ENCODE peak calls at places on chromosomes 5 and 9, in six cellular contexts. V is K562, S is A549, B is HepG2, F is endothelial cell of umbilical vein, X is GM12878. G is an unnamed sample.

GRCh38 chr5:141875795-141876627 is 2.2 kb downstream of the PCDH1 start:
- DNase-seq in V (peak), S (no peak), B (no peak), F (peak), X (no peak), G (no peak)

GRCh38 chr5:32827981-32828380 is 116.9 kb downstream of the NPR3 start:
- DNase-seq in V (no peak), S (no peak), B (no peak), F (no peak), X (no peak), G (no peak)

GRCh38 chr9:126502417-126503332 is 111.1 kb upstream of the LMX1B start:
- DNase-seq in V (peak), S (no peak), B (no peak), F (no peak), X (no peak), G (no peak)

GRCh38 chr9:128243486-128244415 is 32.1 kb downstream of the GOLGA2 start:
- DNase-seq in V (no peak), S (no peak), B (no peak), F (no peak), X (no peak), G (no peak)

GRCh38 chr9:83154821-83155220 is 91.9 kb upstream of the RASEF start:
- DNase-seq in V (no peak), S (no peak), B (no peak), F (no peak), X (no peak), G (no peak)

GRCh38 chr9:113154471-113154870 is 3.7 kb downstream of the SLC31A2 start:
- DNase-seq in V (no peak), S (no peak), B (no peak), F (no peak), X (no peak), G (peak)

GRCh38 chr5:116402235-116402634 is 172.4 kb downstream of the SEMA6A start:
- DNase-seq in V (no peak), S (no peak), B (no peak), F (no peak), X (no peak), G (no peak)

GRCh38 chr5:15073453-15073852 is 201.9 kb upstream of the ANKH start:
- DNase-seq in V (no peak), S (no peak), B (no peak), F (no peak), X (no peak), G (no peak)

GRCh38 chr9:4174781-4175180 is 125.1 kb downstream of the GLIS3 start:
- DNase-seq in V (no peak), S (no peak), B (no peak), F (no peak), X (no peak), G (no peak)

GRCh38 chr9:98109052-98109451 is 10.0 kb downstream of the TRIM14 start:
- DNase-seq in V (no peak), S (no peak), B (no peak), F (no peak), X (no peak), G (no peak)

GRCh38 chr5:154740483-154740882 is 14.7 kb upstream of the LARP1 start:
- DNase-seq in V (no peak), S (no peak), B (no peak), F (no peak), X (no peak), G (no peak)

GRCh38 chr9:5799314-5799713 is 33.6 kb downstream of the ERMP1 start:
- DNase-seq in V (peak), S (peak), B (peak), F (peak), X (no peak), G (peak)

GRCh38 chr9:6214451-6214850 is 1.2 kb upstream of the IL33 start:
- DNase-seq in V (no peak), S (no peak), B (no peak), F (no peak), X (no peak), G (no peak)

GRCh38 chr9:31776471-31776870 is 608.0 kb upstream of the ACO1 start:
- DNase-seq in V (no peak), S (no peak), B (no peak), F (peak), X (no peak), G (no peak)

GRCh38 chr5:5306696-5307095 is 115.8 kb upstream of the ICE1 start:
- DNase-seq in V (no peak), S (no peak), B (no peak), F (no peak), X (no peak), G (no peak)

GRCh38 chr5:78984020-78984610 is 995 bp downstream of the ARSB start:
- DNase-seq in V (peak), S (no peak), B (peak), F (peak), X (no peak), G (peak)

GRCh38 chr9:21965401-21965951 is 28.7 kb downstream of the CDKN2A start:
- DNase-seq in V (no peak), S (no peak), B (peak), F (peak), X (no peak), G (no peak)

GRCh38 chr5:133839721-133840120 is 128.7 kb downstream of the C5orf15 start:
- DNase-seq in V (no peak), S (no peak), B (no peak), F (no peak), X (no peak), G (no peak)

GRCh38 chr9:127057970-127058644 is 64.3 kb downstream of the ANGPTL2 start:
- DNase-seq in V (no peak), S (no peak), B (no peak), F (no peak), X (no peak), G (no peak)

GRCh38 chr9:93190656-93191353 is 6.9 kb downstream of the WNK2 start:
- DNase-seq in V (no peak), S (no peak), B (no peak), F (no peak), X (no peak), G (no peak)

GRCh38 chr9:93189369-93190132 is 5.6 kb downstream of the WNK2 start:
- DNase-seq in V (no peak), S (no peak), B (no peak), F (no peak), X (no peak), G (no peak)

GRCh38 chr9:93192721-93193372 is 8.9 kb downstream of the WNK2 start:
- DNase-seq in V (no peak), S (no peak), B (no peak), F (no peak), X (no peak), G (no peak)

GRCh38 chr9:93190133-93190525 is 6.2 kb downstream of the WNK2 start:
- DNase-seq in V (no peak), S (no peak), B (no peak), F (no peak), X (no peak), G (no peak)

GRCh38 chr9:93191354-93191660 is 7.4 kb downstream of the WNK2 start:
- DNase-seq in V (no peak), S (no peak), B (no peak), F (no peak), X (no peak), G (no peak)
- H3K4me3 ChIP-seq in V (no peak), S (no peak), B (no peak), F (no peak), X (no peak), G (no peak)

GRCh38 chr9:134626141-134626423 is 15.5 kb upstream of the COL5A1 start:
- DNase-seq in V (no peak), S (no peak), B (no peak), F (no peak), X (no peak), G (no peak)
- TF ChIP-seq MYC in V (no peak), S (no peak), B (no peak), F (no peak), X (no peak), G (no peak)

DNA sequence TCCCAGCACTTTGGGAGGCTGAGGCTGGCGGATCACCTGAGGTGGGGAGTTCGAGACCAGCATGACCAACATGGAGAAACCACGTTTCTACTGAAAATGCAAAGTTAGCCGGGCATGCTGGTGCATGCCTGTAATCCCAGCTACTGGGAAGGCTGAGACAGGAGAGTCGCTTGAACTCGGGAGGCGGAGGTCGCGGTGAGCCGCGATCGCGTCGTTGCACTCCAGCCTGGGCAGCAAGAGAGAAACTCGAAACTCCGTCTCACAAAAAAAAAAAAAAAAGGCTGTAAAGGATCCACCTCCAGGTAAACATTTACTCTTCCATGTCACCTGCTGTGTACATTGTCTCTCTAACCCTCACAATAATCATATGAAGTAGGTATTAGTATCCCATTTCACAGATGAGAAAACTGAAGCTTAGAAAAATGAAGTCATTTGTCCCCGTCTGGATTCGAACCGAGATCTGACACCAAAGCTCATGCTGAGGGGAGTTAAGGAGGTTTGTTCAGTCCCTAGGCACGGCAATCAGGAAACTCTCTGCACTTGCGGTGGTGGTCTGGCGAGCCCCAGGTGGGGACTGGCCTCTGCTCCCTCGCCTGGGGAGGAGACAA is 494 bp upstream of the DOCK2 start:
- DNase-seq in V (no peak), S (no peak), B (no peak), F (no peak), X (no peak), G (no peak)
- H3K4me3 ChIP-seq in V (peak), S (no peak), B (no peak), F (no peak), X (peak), G (peak)

DNA sequence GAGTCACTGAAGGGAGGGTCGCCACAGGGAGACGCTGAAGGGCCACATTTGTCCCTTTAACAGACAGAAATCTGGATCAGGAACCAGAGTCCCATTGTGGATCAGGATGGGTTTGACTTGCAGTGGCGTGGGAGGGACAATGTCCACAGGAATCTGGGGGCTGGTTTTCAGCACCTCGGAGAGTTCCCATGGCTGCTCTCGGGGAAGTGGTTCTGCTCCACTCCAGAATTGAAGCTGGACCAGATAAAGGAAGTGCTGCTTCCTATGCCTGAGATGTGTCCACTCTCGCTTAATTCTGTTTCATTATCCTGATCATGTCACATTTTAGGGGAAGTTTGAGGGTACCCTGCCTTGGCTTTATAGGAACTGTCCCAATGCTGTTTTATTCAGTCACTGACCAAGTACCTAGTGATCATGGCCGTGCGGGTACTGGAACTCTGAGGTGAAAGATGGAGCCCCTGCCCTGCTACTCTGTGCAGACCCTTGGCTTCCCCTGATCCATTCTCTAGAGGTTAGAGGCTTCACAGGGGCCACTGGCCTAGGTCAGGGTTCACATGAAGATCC is 28.7 kb downstream of the ENHO start:
- DNase-seq in V (peak), S (peak), B (no peak), F (peak), X (no peak), G (peak)
- TF ChIP-seq MYC in V (no peak), S (no peak), B (no peak), F (no peak), X (no peak), G (no peak)

GRCh38 chr9:79584655-79584982 is 12.9 kb downstream of the TLE4 start:
- DNase-seq in V (no peak), S (no peak), B (no peak), F (no peak), X (no peak), G (peak)
- H3K4me3 ChIP-seq in V (no peak), S (no peak), B (no peak), F (no peak), X (no peak), G (peak)

DNA sequence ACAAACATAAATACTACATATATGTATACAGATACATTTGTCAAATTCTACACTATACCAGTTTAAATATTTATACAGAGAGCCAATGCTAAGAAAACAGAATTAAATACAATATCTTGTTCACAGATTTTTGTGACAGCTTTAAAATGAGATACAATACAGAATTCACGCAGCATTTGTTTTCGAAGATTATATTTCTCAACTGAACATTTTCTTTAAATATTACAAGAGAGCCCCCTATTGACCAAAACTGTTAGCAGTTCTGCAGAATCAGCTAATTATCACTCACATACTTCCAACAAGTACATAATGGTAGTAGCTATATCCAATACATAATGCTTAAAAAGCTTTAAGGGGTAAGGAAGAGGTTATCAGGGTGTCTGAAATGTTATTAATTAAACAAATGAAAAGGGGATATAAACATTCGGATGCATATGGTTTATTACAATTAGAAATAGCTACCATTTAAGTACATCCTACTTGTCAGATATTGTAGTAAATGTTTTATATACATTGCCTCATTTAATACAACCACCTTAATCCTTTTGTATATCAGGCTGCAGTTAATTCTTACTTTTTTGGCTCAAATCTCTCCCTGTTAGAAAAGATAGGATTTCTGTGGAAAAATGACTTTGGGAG is 31.7 kb downstream of the ZDHHC21 start:
- DNase-seq in V (peak), S (no peak), B (peak), F (peak), X (no peak), G (peak)
- TF ChIP-seq MYC in V (no peak), S (no peak), B (no peak), F (no peak), X (no peak), G (no peak)

GRCh38 chr5:135455876-135456237 is 3.7 kb upstream of the TIFAB start:
- DNase-seq in V (no peak), S (no peak), B (no peak), F (no peak), X (no peak), G (no peak)

GRCh38 chr5:135454946-135455345 is 2.8 kb upstream of the TIFAB start:
- DNase-seq in V (no peak), S (no peak), B (no peak), F (no peak), X (no peak), G (no peak)

GRCh38 chr5:135457424-135458071 is 5.4 kb upstream of the TIFAB start:
- DNase-seq in V (peak), S (peak), B (peak), F (peak), X (no peak), G (peak)

GRCh38 chr5:135458356-135458755 is 6.2 kb upstream of the TIFAB start:
- DNase-seq in V (no peak), S (no peak), B (no peak), F (no peak), X (no peak), G (no peak)

DNA sequence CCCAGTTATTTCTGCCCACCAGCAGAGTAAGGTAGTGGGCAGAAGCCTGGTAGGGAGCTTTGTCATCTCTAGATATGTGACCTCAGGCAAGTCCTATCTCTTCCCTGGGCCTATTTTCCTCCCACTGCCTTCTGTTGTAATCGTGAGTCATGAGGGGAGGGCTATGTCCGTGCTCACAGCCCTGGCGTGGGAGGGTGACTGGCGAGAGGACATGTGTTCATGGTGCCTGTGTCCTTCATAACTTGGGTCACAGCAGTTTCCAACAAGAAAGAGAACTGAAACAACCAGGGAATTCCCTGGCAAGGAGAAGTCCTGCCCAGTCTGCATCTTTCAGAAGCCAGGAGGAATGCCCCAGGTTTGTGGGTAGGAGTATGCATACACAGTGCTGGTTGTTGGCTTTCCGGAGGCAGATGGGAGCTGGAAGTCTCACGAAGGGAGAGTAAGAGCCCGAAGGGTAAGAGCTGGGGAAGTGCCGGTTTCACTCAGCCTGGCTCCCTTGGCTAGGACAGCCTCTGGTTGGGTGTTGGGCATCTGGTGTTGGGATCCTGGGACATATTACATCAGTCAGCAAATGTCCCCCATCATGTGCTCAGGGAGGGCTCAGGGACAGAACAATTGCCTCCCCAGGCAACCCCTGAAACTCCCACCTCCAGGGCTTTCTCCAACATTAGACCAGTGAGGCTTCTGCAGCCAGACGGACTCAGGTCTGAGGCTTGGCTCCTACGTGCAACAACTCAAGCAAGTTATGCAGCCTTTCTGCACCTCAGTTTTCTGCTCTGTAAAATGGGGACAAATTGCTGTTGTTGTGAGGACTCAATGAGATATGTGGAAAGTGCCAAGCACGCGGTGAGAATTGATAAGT is 4.3 kb upstream of the TIFAB start:
- DNase-seq in V (peak), S (no peak), B (peak), F (no peak), X (peak), G (peak)
- H3K4me3 ChIP-seq in V (peak), S (no peak), B (no peak), F (no peak), X (no peak), G (peak)

DNA sequence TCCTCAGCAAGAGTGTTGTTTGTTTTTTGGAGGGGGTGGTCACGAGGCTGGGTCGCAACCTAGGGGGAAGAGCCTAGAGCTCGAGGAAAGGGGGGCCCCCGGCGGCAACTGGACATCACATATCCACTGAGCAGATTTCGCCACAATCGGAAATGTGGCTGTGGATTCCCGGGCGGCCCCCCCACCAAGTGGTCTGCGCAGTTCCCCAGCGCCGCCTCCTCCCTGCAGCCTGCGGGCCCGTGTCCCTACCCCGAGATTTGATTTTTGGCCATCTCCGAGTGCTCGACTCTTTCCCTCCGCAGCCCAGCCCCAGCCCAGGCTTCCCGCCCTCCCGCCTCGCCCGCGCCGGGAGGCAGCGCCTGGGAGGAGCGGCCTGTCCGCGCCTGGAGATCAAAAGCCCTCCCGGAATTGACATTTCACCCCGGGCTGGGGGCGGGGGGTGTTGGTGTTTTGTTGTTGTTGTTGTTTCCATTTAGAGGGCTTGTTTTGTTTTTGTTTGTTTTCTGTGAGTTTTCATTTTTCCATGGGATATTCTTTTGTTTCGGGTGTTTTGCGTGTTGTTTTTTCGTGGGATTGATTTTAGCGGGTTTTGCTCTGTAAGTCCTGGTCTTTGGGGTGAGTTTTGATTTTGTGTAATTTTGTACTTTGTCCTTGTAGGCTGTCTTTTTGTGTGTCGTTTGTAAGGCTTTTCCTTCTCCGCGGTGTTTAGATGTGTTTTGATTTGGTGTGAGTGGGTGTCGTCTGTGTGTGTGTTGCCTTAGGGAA is 1.6 kb upstream of the PAX5 start:
- DNase-seq in V (no peak), S (no peak), B (no peak), F (peak), X (no peak), G (peak)
- TF ChIP-seq MYC in V (no peak), S (no peak), B (no peak), F (no peak), X (no peak), G (no peak)

GRCh38 chr9:135075234-135076142 is 12.0 kb upstream of the OLFM1 start:
- DNase-seq in V (no peak), S (no peak), B (no peak), F (no peak), X (no peak), G (no peak)
- H3K4me3 ChIP-seq in V (no peak), S (peak), B (no peak), F (no peak), X (no peak), G (no peak)

G was measured in NB4.